ENCODE peak calls at places on chromosomes 4 and X, in six cellular contexts. One of them, this sample, is unnamed.

GRCh38 chr4:61921890-61922289 is 721.8 kb downstream of the ADGRL3 start:
- DNase-seq in amniotic stem cell: no peak
- DNase-seq in stimulated activated CD4-positive, alpha-beta T cell treated with anti-CD3 and anti-CD28 coated beads, TNF-alpha, amount 100 ng/mL, for 4 hours: no peak
- DNase-seq in CD8-positive, alpha-beta T cell: no peak
- DNase-seq in NB4: no peak
- DNase-seq in HuH-7.5: peak; percentile 6
- DNase-seq in this sample: no peak

GRCh38 chr4:130183796-130184195 is 1087.8 kb downstream of the C4orf33 start:
- DNase-seq in CD8-positive, alpha-beta T cell: no peak
- DNase-seq in stimulated activated CD4-positive, alpha-beta T cell treated with anti-CD3 and anti-CD28 coated beads, TNF-alpha, amount 100 ng/mL, for 4 hours: no peak
- DNase-seq in amniotic stem cell: no peak
- DNase-seq in HuH-7.5: no peak
- DNase-seq in NB4: no peak
- DNase-seq in this sample: no peak

GRCh38 chr4:52788806-52789205 is 37.6 kb upstream of the ERVMER34-1 start:
- DNase-seq in stimulated activated CD4-positive, alpha-beta T cell treated with anti-CD3 and anti-CD28 coated beads, TNF-alpha, amount 100 ng/mL, for 4 hours: no peak
- DNase-seq in amniotic stem cell: no peak
- DNase-seq in NB4: no peak
- DNase-seq in CD8-positive, alpha-beta T cell: no peak
- DNase-seq in HuH-7.5: no peak
- DNase-seq in this sample: no peak

GRCh38 chr4:99811850-99812249 is 4.8 kb upstream of the DAPP1 start:
- DNase-seq in NB4: peak; percentile 75
- DNase-seq in CD8-positive, alpha-beta T cell: peak; percentile 20
- DNase-seq in HuH-7.5: no peak
- DNase-seq in stimulated activated CD4-positive, alpha-beta T cell treated with anti-CD3 and anti-CD28 coated beads, TNF-alpha, amount 100 ng/mL, for 4 hours: no peak
- DNase-seq in amniotic stem cell: no peak
- DNase-seq in this sample: no peak

GRCh38 chr4:186792994-186793393 is 69.3 kb upstream of the FAT1 start:
- DNase-seq in CD8-positive, alpha-beta T cell: no peak
- DNase-seq in stimulated activated CD4-positive, alpha-beta T cell treated with anti-CD3 and anti-CD28 coated beads, TNF-alpha, amount 100 ng/mL, for 4 hours: no peak
- DNase-seq in NB4: no peak
- DNase-seq in HuH-7.5: no peak
- DNase-seq in amniotic stem cell: no peak
- DNase-seq in this sample: no peak

GRCh38 chr4:113278324-113278934 is 229.0 kb downstream of the ANK2 start:
- DNase-seq in amniotic stem cell: peak; percentile 13
- DNase-seq in stimulated activated CD4-positive, alpha-beta T cell treated with anti-CD3 and anti-CD28 coated beads, TNF-alpha, amount 100 ng/mL, for 4 hours: peak; percentile 20
- DNase-seq in CD8-positive, alpha-beta T cell: peak; percentile 17
- DNase-seq in HuH-7.5: peak; percentile 48
- DNase-seq in NB4: peak; percentile 77
- DNase-seq in this sample: peak; percentile 60

GRCh38 chr4:139951051-139951450 is 202.9 kb downstream of the MAML3 start:
- DNase-seq in amniotic stem cell: no peak
- DNase-seq in stimulated activated CD4-positive, alpha-beta T cell treated with anti-CD3 and anti-CD28 coated beads, TNF-alpha, amount 100 ng/mL, for 4 hours: no peak
- DNase-seq in CD8-positive, alpha-beta T cell: no peak
- DNase-seq in HuH-7.5: no peak
- DNase-seq in NB4: peak; percentile 28
- DNase-seq in this sample: no peak

GRCh38 chr4:109801895-109802319 is at the start of gene CFI:
- DNase-seq in CD8-positive, alpha-beta T cell: no peak
- DNase-seq in stimulated activated CD4-positive, alpha-beta T cell treated with anti-CD3 and anti-CD28 coated beads, TNF-alpha, amount 100 ng/mL, for 4 hours: no peak
- DNase-seq in NB4: no peak
- DNase-seq in HuH-7.5: no peak
- DNase-seq in amniotic stem cell: no peak
- DNase-seq in this sample: no peak

GRCh38 chr4:185128272-185129119 is 14.6 kb upstream of the SLC25A4 start:
- DNase-seq in CD8-positive, alpha-beta T cell: no peak
- DNase-seq in amniotic stem cell: no peak
- DNase-seq in stimulated activated CD4-positive, alpha-beta T cell treated with anti-CD3 and anti-CD28 coated beads, TNF-alpha, amount 100 ng/mL, for 4 hours: no peak
- DNase-seq in NB4: no peak
- DNase-seq in HuH-7.5: no peak
- DNase-seq in this sample: peak; percentile 56

GRCh38 chr4:179285696-179286095 is 1843.5 kb upstream of the AGA start:
- DNase-seq in NB4: no peak
- DNase-seq in stimulated activated CD4-positive, alpha-beta T cell treated with anti-CD3 and anti-CD28 coated beads, TNF-alpha, amount 100 ng/mL, for 4 hours: no peak
- DNase-seq in CD8-positive, alpha-beta T cell: no peak
- DNase-seq in HuH-7.5: no peak
- DNase-seq in amniotic stem cell: no peak
- DNase-seq in this sample: no peak

GRCh38 chrX:9644335-9644734 is 121.3 kb downstream of the GPR143 start:
- DNase-seq in stimulated activated CD4-positive, alpha-beta T cell treated with anti-CD3 and anti-CD28 coated beads, TNF-alpha, amount 100 ng/mL, for 4 hours: no peak
- DNase-seq in CD8-positive, alpha-beta T cell: no peak
- DNase-seq in NB4: no peak
- DNase-seq in amniotic stem cell: no peak
- DNase-seq in HuH-7.5: no peak
- DNase-seq in this sample: no peak

GRCh38 chr4:17701146-17701859 is 80.1 kb downstream of the FAM184B start:
- DNase-seq in amniotic stem cell: no peak
- DNase-seq in CD8-positive, alpha-beta T cell: no peak
- DNase-seq in HuH-7.5: no peak
- DNase-seq in stimulated activated CD4-positive, alpha-beta T cell treated with anti-CD3 and anti-CD28 coated beads, TNF-alpha, amount 100 ng/mL, for 4 hours: no peak
- DNase-seq in NB4: no peak
- DNase-seq in this sample: no peak

GRCh38 chr4:18512718-18513117 is 491.2 kb upstream of the LCORL start:
- DNase-seq in amniotic stem cell: no peak
- DNase-seq in stimulated activated CD4-positive, alpha-beta T cell treated with anti-CD3 and anti-CD28 coated beads, TNF-alpha, amount 100 ng/mL, for 4 hours: no peak
- DNase-seq in HuH-7.5: no peak
- DNase-seq in CD8-positive, alpha-beta T cell: no peak
- DNase-seq in NB4: no peak
- DNase-seq in this sample: no peak

GRCh38 chr4:105415281-105415744 is 58.5 kb downstream of the PPA2 start:
- DNase-seq in CD8-positive, alpha-beta T cell: no peak
- DNase-seq in HuH-7.5: no peak
- DNase-seq in NB4: no peak
- DNase-seq in amniotic stem cell: no peak
- DNase-seq in stimulated activated CD4-positive, alpha-beta T cell treated with anti-CD3 and anti-CD28 coated beads, TNF-alpha, amount 100 ng/mL, for 4 hours: no peak
- DNase-seq in this sample: no peak

GRCh38 chr4:55183926-55184599 is 58.7 kb upstream of the KDR start:
- DNase-seq in CD8-positive, alpha-beta T cell: no peak
- DNase-seq in HuH-7.5: no peak
- DNase-seq in NB4: no peak
- DNase-seq in stimulated activated CD4-positive, alpha-beta T cell treated with anti-CD3 and anti-CD28 coated beads, TNF-alpha, amount 100 ng/mL, for 4 hours: no peak
- DNase-seq in amniotic stem cell: peak; percentile 27
- DNase-seq in this sample: no peak

GRCh38 chr4:118769152-118769551 is 66.8 kb downstream of the SEC24D start:
- DNase-seq in amniotic stem cell: no peak
- DNase-seq in CD8-positive, alpha-beta T cell: no peak
- DNase-seq in NB4: no peak
- DNase-seq in HuH-7.5: no peak
- DNase-seq in stimulated activated CD4-positive, alpha-beta T cell treated with anti-CD3 and anti-CD28 coated beads, TNF-alpha, amount 100 ng/mL, for 4 hours: no peak
- DNase-seq in this sample: no peak

GRCh38 chrX:10048076-10048475 is 80.9 kb downstream of the CLDN34 start:
- DNase-seq in amniotic stem cell: no peak
- DNase-seq in stimulated activated CD4-positive, alpha-beta T cell treated with anti-CD3 and anti-CD28 coated beads, TNF-alpha, amount 100 ng/mL, for 4 hours: no peak
- DNase-seq in HuH-7.5: no peak
- DNase-seq in NB4: no peak
- DNase-seq in CD8-positive, alpha-beta T cell: no peak
- DNase-seq in this sample: no peak